ENCODE peak calls at places on chromosomes 16 and 17, in five cellular contexts. W is transverse colon, U is ovary, C is psoas muscle, S is left ventricle myocardium inferior. N is an unnamed sample. For H3K27me3, the result is how much of the 10 kb centered on the place peaks cover.

GRCh38 chr16:81712681-81713080 is 66.4 kb upstream of the PLCG2 start:
- DNase-seq in U (no peak), S (no peak), W (no peak), C (no peak), N (no peak)

GRCh38 chr17:73311781-73312641 is at the start of gene CDC42EP4:
- DNase-seq in S (peak), U (peak), W (peak), C (peak), N (peak)

GRCh38 chr17:63402808-63403207 is 43.3 kb downstream of the CYB561 start:
- DNase-seq in W (no peak), U (no peak), S (no peak), C (no peak), N (no peak)

GRCh38 chr16:20850981-20851380 is 44.7 kb downstream of the REXO5 start:
- DNase-seq in S (no peak), W (no peak), C (peak), U (no peak), N (no peak)

GRCh38 chr17:20114466-20114865 is 105.3 kb downstream of the SPECC1 start:
- DNase-seq in U (no peak), C (no peak), W (no peak), S (no peak), N (no peak)

GRCh38 chr17:30378191-30378796 is 433 bp upstream of the CPD start:
- DNase-seq in W (peak), S (peak), U (peak), C (peak), N (peak)

GRCh38 chr17:42846594-42847280 is 2.4 kb downstream of the AOC2 start:
- DNase-seq in U (no peak), W (no peak), S (no peak), C (no peak), N (no peak)

GRCh38 chr16:72467157-72467759 is 295.3 kb upstream of the PMFBP1 start:
- DNase-seq in W (no peak), U (no peak), C (no peak), S (no peak), N (peak)

GRCh38 chr16:1510272-1510671 is 17.1 kb downstream of the TELO2 start:
- DNase-seq in W (no peak), C (no peak), S (no peak), U (no peak), N (no peak)

GRCh38 chr17:55722742-55723487 is at the start of gene TMEM100:
- DNase-seq in W (no peak), C (peak), S (no peak), U (peak), N (peak)

GRCh38 chr16:67481561-67482259 is 753 bp upstream of the ATP6V0D1 start:
- DNase-seq in W (peak), C (peak), S (peak), U (peak), N (peak)

GRCh38 chr17:41777579-41778188 is 8.8 kb downstream of the JUP start:
- DNase-seq in C (peak), U (peak), W (peak), S (peak), N (peak)

GRCh38 chr17:11284811-11285210 is 43.8 kb downstream of the SHISA6 start:
- DNase-seq in U (no peak), S (no peak), C (no peak), W (no peak), N (no peak)

GRCh38 chr16:66064811-66065530 is 301.5 kb upstream of the CDH5 start:
- DNase-seq in W (no peak), C (no peak), S (no peak), U (no peak), N (no peak)

GRCh38 chr17:17402558-17402957 is 74.2 kb upstream of the MED9 start:
- DNase-seq in U (no peak), W (no peak), S (no peak), C (peak), N (no peak)

GRCh38 chr17:72390675-72391501 is 270.1 kb downstream of the SOX9 start:
- DNase-seq in U (no peak), W (no peak), S (no peak), C (no peak), N (no peak)

GRCh38 chr17:50768348-50768761 is 1.0 kb upstream of the ANKRD40CL start:
- DNase-seq in S (no peak), C (no peak), W (peak), U (no peak), N (no peak)

GRCh38 chr16:2319606-2320005 is 20.9 kb downstream of the ABCA3 start:
- DNase-seq in C (peak), S (no peak), U (no peak), W (no peak), N (no peak)

GRCh38 chr16:72876221-72876620 is 171.7 kb downstream of the ZFHX3 start:
- DNase-seq in C (peak), S (peak), W (peak), U (no peak), N (no peak)

GRCh38 chr17:54967621-54968258 is 714 bp downstream of the COX11 start:
- DNase-seq in C (no peak), S (no peak), W (peak), U (no peak), N (no peak)

GRCh38 chr17:49959183-49959935 is 9.6 kb upstream of the DLX4 start:
- DNase-seq in S (no peak), W (no peak), U (no peak), C (no peak), N (no peak)

GRCh38 chr17:72539981-72540897 is 419.4 kb downstream of the SOX9 start:
- DNase-seq in C (peak), U (peak), S (peak), W (peak), N (peak)

GRCh38 chr17:49995055-49995738 is at the start of gene DLX3:
- DNase-seq in W (peak), C (peak), U (peak), S (peak), N (peak)

GRCh38 chr17:80168371-80168770 is 1.5 kb upstream of the CARD14 start:
- DNase-seq in U (no peak), C (no peak), S (no peak), W (no peak), N (peak)

GRCh38 chr17:41315204-41315794 is at the start of gene KRTAP17-1:
- DNase-seq in W (no peak), S (no peak), C (no peak), U (no peak), N (no peak)

GRCh38 chr17:9648521-9649110 is 3.3 kb downstream of the USP43 start:
- DNase-seq in S (no peak), C (no peak), W (no peak), U (no peak), N (no peak)

GRCh38 chr17:81295031-81295677 is at the start of gene SLC38A10:
- DNase-seq in W (peak), C (peak), S (peak), U (peak), N (peak)

GRCh38 chr17:82281076-82281475 is 7.6 kb upstream of the CSNK1D start:
- DNase-seq in W (no peak), C (no peak), U (no peak), S (no peak), N (no peak)

GRCh38 chr17:43665038-43665386 is 3.3 kb upstream of the MEOX1 start:
- DNase-seq in U (no peak), S (peak), W (no peak), C (peak), N (no peak)

GRCh38 chr17:31357831-31358400 is 33.6 kb upstream of the RAB11FIP4 start:
- DNase-seq in W (no peak), S (no peak), C (no peak), U (no peak), N (no peak)

GRCh38 chr17:43040655-43041054 is 15.6 kb downstream of the RND2 start:
- DNase-seq in S (no peak), C (no peak), W (no peak), U (no peak), N (no peak)

GRCh38 chr16:813916-814412 is 13.4 kb upstream of the GNG13 start:
- DNase-seq in C (no peak), U (no peak), W (no peak), S (no peak), N (no peak)

GRCh38 chr17:32783602-32784001 is 93.3 kb downstream of the MYO1D start:
- DNase-seq in C (no peak), U (no peak), S (no peak), W (no peak), N (no peak)

GRCh38 chr17:78865682-78866390 is 25.2 kb upstream of the USP36 start:
- DNase-seq in S (peak), C (peak), W (peak), U (peak), N (peak)

GRCh38 chr17:51044964-51045363 is 75.7 kb downstream of the SPAG9 start:
- DNase-seq in S (no peak), C (no peak), W (no peak), U (no peak), N (no peak)

GRCh38 chr17:35018814-35019213 is 38.5 kb downstream of the LIG3 start:
- DNase-seq in U (no peak), W (no peak), S (no peak), C (no peak), N (no peak)

GRCh38 chr16:54009464-54010176 is 277.0 kb downstream of the IRX3 start:
- DNase-seq in C (no peak), S (no peak), U (no peak), W (peak), N (no peak)

GRCh38 chr17:42027540-42027889 is 7.6 kb downstream of the NKIRAS2 start:
- DNase-seq in S (no peak), U (no peak), C (no peak), W (no peak), N (no peak)

GRCh38 chr16:47144559-47144877 is 773 bp upstream of the NETO2 start:
- DNase-seq in C (no peak), U (no peak), W (no peak), S (no peak), N (no peak)
- H3K27me3 ChIP-seq in C (under half), U (under half), W (under half), S (under half), N (under half)

DNA sequence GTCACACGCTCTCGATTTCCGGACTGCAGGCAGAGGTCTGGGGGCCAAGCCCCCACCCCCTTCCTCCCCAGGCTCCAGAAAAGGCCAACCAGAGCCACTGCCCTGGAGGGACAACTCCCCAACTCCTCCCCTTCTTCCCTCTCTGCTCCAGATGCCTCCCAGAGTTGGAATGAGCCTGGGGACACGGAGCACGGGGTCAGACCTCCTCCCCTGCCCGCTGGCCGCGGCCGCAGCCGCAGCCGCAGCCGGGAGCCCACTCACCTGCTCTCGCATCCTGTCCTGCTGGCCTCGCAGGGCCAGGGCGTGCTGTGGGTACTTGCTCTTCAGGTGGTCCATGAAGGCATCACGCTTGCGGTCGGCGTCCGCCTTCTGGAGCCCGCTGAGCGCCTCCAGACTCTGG is 27.5 kb downstream of the SRCIN1 start:
- DNase-seq in C (no peak), W (no peak), U (no peak), S (no peak), N (no peak)
- H3K27me3 ChIP-seq in C (under half), W (half or more), U (under half), S (half or more), N (under half)

GRCh38 chr16:79097781-79098180 is 502.8 kb downstream of the MAF start:
- DNase-seq in C (no peak), U (no peak), W (no peak), S (no peak), N (no peak)
- H3K27me3 ChIP-seq in C (under half), U (under half), W (under half), S (under half), N (under half)

GRCh38 chr17:37741334-37742113 is 3.3 kb downstream of the HNF1B start:
- DNase-seq in W (no peak), C (no peak), U (no peak), S (no peak), N (no peak)
- H3K27me3 ChIP-seq in W (half or more), C (under half), U (under half), S (half or more), N (under half)

DNA sequence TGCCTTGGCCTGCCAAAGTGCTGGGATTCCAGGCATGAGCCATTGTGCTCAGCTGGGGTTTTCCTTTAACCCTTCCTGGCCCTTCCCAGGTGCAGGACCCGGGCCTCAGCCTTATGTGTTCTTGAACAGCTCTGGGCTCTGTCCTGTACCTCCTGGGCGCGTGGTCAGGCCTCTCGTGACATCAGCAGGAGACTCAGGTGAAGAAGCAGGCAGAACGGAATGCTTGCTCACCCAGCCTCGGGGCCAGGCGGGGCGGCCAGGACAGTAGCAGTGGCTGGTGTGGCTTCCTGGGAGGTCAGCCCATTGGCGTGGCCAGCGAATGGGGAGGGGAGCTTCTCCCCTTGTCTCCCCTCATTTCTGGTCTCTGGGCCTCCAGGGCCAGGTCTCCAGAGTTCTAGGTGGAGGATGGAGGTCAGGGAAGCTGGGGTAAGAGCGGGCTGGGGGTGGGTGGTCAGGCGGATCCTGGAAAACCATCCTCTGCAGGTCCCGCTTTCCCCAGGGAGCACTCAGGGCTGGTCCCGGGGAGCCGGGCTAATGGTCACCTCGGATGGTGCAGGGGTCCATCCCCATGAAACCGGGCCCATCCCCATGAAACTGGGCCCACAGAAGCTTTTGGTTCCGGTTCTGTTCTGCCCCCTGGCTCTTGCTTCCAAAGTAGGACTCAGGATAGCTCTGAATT is 281.5 kb downstream of the SEC14L1 start:
- DNase-seq in U (peak), W (no peak), S (no peak), C (no peak), N (no peak)
- H3K27me3 ChIP-seq in U (under half), W (under half), S (under half), C (under half), N (under half)